ENCODE peak calls at places on chromosomes 5 and 9, in nine cellular contexts. Q, U, M, K, F, V, H, B and C are unnamed samples.

GRCh38 chr5:142587354-142587965 is 98.4 kb downstream of the FGF1 start:
- DNase-seq in Q (no peak), U (peak), M (no peak), K (no peak), F (no peak), V (no peak), H (peak), B (no peak), C (no peak)

GRCh38 chr9:137370865-137371520 is 52.0 kb downstream of the EXD3 start:
- DNase-seq in Q (no peak), U (no peak), M (no peak), K (no peak), F (no peak), V (no peak), H (no peak), B (no peak), C (no peak)

GRCh38 chr5:153654892-153655520 is 164.5 kb downstream of the GRIA1 start:
- DNase-seq in Q (no peak), U (peak), M (no peak), K (no peak), F (no peak), V (no peak), H (no peak), B (no peak), C (no peak)

GRCh38 chr9:101326035-101326434 is 58.8 kb downstream of the BAAT start:
- DNase-seq in Q (no peak), U (no peak), M (no peak), K (no peak), F (no peak), V (no peak), H (no peak), B (no peak), C (no peak)

GRCh38 chr5:117701067-117701466 is 1126.4 kb upstream of the SEMA6A start:
- DNase-seq in Q (no peak), U (peak), M (no peak), K (no peak), F (no peak), V (no peak), H (no peak), B (no peak), C (no peak)

GRCh38 chr9:98989036-98990000 is 45.6 kb downstream of the COL15A1 start:
- DNase-seq in Q (no peak), U (peak), M (peak), K (peak), F (no peak), V (no peak), H (no peak), B (no peak), C (no peak)

GRCh38 chr5:135635471-135635870 is 56.7 kb upstream of the CXCL14 start:
- DNase-seq in Q (no peak), U (no peak), M (no peak), K (no peak), F (no peak), V (no peak), H (no peak), B (no peak), C (no peak)

GRCh38 chr5:85647349-85648127 is 970.2 kb upstream of the COX7C start:
- DNase-seq in Q (no peak), U (no peak), M (no peak), K (no peak), F (no peak), V (no peak), H (no peak), B (no peak), C (no peak)

GRCh38 chr5:6419340-6419852 is 29.3 kb upstream of the UBE2QL1 start:
- DNase-seq in Q (no peak), U (no peak), M (no peak), K (no peak), F (no peak), V (peak), H (no peak), B (no peak), C (no peak)

GRCh38 chr9:117114768-117115167 is 300.1 kb downstream of the ASTN2 start:
- DNase-seq in Q (no peak), U (no peak), M (no peak), K (no peak), F (no peak), V (no peak), H (no peak), B (no peak), C (no peak)

GRCh38 chr5:115857621-115858349 is 16.1 kb downstream of the AP3S1 start:
- DNase-seq in Q (no peak), U (peak), M (no peak), K (peak), F (no peak), V (peak), H (no peak), B (no peak), C (no peak)

GRCh38 chr9:97388721-97389238 is 23.1 kb upstream of the TDRD7 start:
- DNase-seq in Q (no peak), U (no peak), M (peak), K (no peak), F (no peak), V (no peak), H (no peak), B (no peak), C (peak)

GRCh38 chr5:10307206-10308148 is at the start of gene CMBL:
- DNase-seq in Q (no peak), U (peak), M (no peak), K (no peak), F (peak), V (peak), H (peak), B (no peak), C (peak)

GRCh38 chr5:132475939-132476852 is 14.4 kb downstream of the IRF1 start:
- DNase-seq in Q (no peak), U (no peak), M (no peak), K (no peak), F (no peak), V (no peak), H (no peak), B (no peak), C (no peak)

GRCh38 chr5:132776077-132776931 is 735 bp downstream of the SEPTIN8 start:
- DNase-seq in Q (no peak), U (no peak), M (no peak), K (no peak), F (no peak), V (no peak), H (peak), B (no peak), C (peak)